ENCODE peak calls at places on chromosome 17, in eight cellular contexts. T is fibroblast of pulmonary artery, N is fibroblast of villous mesenchyme, E is cardiac muscle cell, M is heart left ventricle, R is lung, V is bronchial epithelial cell, Y is thoracic aorta. G is an unnamed sample.

GRCh38 chr17:50210249-50211225 is 9.1 kb upstream of the COL1A1 start:
- DNase-seq in T (peak), N (peak), E (peak), M (peak), R (no peak), V (peak), Y (peak), G (peak)

GRCh38 chr17:80225230-80225629 is 5.0 kb downstream of the SLC26A11 start:
- DNase-seq in T (no peak), N (no peak), E (no peak), M (no peak), R (no peak), V (no peak), Y (no peak), G (no peak)

GRCh38 chr17:42795465-42795864 is 3.0 kb downstream of the COA3 start:
- DNase-seq in T (no peak), N (no peak), E (no peak), M (no peak), R (no peak), V (no peak), Y (no peak), G (no peak)

GRCh38 chr17:20775331-20775730 is 195.8 kb downstream of the CDRT15L2 start:
- DNase-seq in T (no peak), N (no peak), E (no peak), M (no peak), R (no peak), V (no peak), Y (no peak), G (no peak)

GRCh38 chr17:21674242-21674731 is 18.0 kb upstream of the KCNJ18 start:
- DNase-seq in T (no peak), N (no peak), E (no peak), M (no peak), R (no peak), V (no peak), Y (no peak), G (no peak)

GRCh38 chr17:49779730-49780220 is 8.7 kb upstream of the KAT7 start:
- DNase-seq in T (peak), N (peak), E (peak), M (no peak), R (no peak), V (peak), Y (no peak), G (peak)

GRCh38 chr17:77718669-77718961 is 239.9 kb upstream of the TNRC6C start:
- DNase-seq in T (no peak), N (no peak), E (no peak), M (no peak), R (no peak), V (no peak), Y (no peak), G (no peak)

GRCh38 chr17:82923366-82924113 is 83.7 kb upstream of the ZNF750 start:
- DNase-seq in T (no peak), N (no peak), E (no peak), M (peak), R (no peak), V (no peak), Y (no peak), G (no peak)

GRCh38 chr17:69141802-69142472 is at the start of gene ABCA6:
- DNase-seq in T (peak), N (peak), E (no peak), M (no peak), R (no peak), V (peak), Y (no peak), G (peak)

GRCh38 chr17:46820592-46821450 is 2.3 kb upstream of the WNT3 start:
- DNase-seq in T (no peak), N (no peak), E (no peak), M (no peak), R (no peak), V (no peak), Y (no peak), G (no peak)

GRCh38 chr17:77783991-77784820 is 174.3 kb upstream of the TNRC6C start:
- DNase-seq in T (no peak), N (no peak), E (no peak), M (no peak), R (no peak), V (no peak), Y (no peak), G (no peak)

GRCh38 chr17:68600123-68600880 is 865 bp downstream of the FAM20A start:
- DNase-seq in T (no peak), N (no peak), E (peak), M (peak), R (peak), V (no peak), Y (no peak), G (no peak)

GRCh38 chr17:65194670-65195334 is 57.6 kb downstream of the RGS9 start:
- DNase-seq in T (peak), N (no peak), E (peak), M (no peak), R (no peak), V (no peak), Y (no peak), G (no peak)

GRCh38 chr17:58329808-58330543 is 1.4 kb upstream of the TSPOAP1 start:
- DNase-seq in T (no peak), N (no peak), E (no peak), M (no peak), R (no peak), V (no peak), Y (no peak), G (no peak)

GRCh38 chr17:15966183-15966878 is 21.4 kb downstream of the ADORA2B start:
- DNase-seq in T (no peak), N (peak), E (peak), M (no peak), R (peak), V (peak), Y (no peak), G (peak)

GRCh38 chr17:3594056-3594810 is 15.0 kb downstream of the TRPV1 start:
- DNase-seq in T (peak), N (peak), E (peak), M (peak), R (no peak), V (peak), Y (no peak), G (peak)

GRCh38 chr17:2468270-2468669 is 43.4 kb downstream of the METTL16 start:
- DNase-seq in T (peak), N (no peak), E (no peak), M (no peak), R (no peak), V (no peak), Y (no peak), G (peak)

GRCh38 chr17:39757931-39758873 is 20.5 kb downstream of the GRB7 start:
- DNase-seq in T (no peak), N (no peak), E (no peak), M (no peak), R (no peak), V (no peak), Y (no peak), G (no peak)

GRCh38 chr17:44210342-44211192 is 8.9 kb downstream of the UBTF start:
- DNase-seq in T (peak), N (peak), E (peak), M (peak), R (peak), V (peak), Y (peak), G (peak)

GRCh38 chr17:33260638-33261037 is 32.5 kb downstream of the ASIC2 start:
- DNase-seq in T (no peak), N (no peak), E (no peak), M (no peak), R (no peak), V (no peak), Y (no peak), G (no peak)
- H3K4me3 ChIP-seq in T (no peak), N (no peak), E (no peak), M (no peak), R (no peak), V (no peak), Y (no peak), G (no peak)

DNA sequence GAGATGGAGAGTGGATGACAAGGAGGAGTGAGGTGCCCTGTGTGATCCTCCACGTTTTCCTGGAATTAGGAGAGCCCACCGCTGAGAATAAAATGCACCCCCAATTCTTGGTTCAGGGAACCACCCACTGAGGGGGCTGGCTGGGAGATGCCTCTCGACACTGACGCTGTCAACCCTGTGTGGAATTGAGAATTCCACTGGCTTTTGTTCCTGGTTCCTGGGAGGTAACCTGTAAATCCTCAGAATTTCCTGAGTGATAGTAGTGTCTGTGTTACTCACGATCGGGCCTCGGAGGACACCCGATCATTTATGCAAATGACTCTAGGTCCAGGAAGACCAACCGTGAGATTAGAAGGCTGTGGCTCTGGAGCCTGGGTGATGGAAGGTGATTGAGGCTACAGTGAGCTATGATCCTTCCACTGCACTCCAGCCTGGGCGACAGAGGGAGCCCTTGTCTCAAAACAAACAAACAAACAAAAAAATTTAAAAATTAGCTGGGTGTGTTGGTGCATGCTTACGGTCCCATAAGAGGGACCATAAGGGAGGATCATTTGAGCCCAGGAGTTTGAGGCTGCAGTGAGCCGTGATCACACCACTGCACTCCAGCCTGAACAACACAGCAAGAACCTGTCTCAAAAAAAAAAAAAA is 11.7 kb upstream of the PRPSAP1 start:
- DNase-seq in T (peak), N (peak), E (no peak), M (no peak), R (no peak), V (no peak), Y (no peak), G (peak)
- TF ChIP-seq CTCF in T (peak), N (peak), E (peak), M (peak), R (peak), V (peak), Y (no peak), G (peak)

DNA sequence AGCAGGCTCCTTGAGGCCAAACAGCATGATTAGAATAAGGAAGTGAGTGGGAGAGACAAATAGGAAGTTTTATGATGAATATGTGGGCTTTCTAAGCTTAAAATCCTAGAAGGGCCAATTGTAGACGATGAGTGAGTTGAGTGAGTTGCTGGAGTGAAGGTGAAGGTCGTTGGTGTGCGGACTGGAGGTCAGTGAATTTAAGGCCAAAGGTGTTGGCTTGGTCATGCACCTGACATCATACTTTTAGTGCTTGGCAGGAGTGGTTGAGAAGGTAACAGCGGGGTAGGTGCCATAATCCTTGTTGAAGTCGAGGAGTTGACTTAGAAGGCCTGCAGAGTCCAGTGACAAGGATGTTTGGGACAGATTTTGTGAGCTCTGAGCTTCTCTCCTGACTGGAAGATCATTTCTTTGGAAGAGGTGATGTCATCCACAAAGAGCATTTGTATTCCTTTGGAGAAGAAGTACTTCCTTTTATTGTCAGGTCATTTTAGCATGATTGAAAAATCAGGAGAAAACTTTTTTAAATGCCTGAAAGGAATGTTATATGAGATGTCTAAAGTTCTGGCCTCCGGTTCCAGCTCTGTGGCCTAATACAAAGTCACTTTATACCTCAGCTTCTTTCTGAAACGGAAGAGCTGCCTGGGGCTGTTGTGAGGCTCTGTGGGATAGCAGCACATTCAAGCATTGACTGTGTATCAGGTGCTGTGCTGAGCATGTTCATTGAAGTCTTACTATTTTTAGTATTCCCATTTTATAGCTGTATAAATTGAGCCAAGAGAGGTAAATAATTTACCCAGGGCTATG is 53.6 kb upstream of the TBX2 start:
- DNase-seq in T (no peak), N (no peak), E (no peak), M (no peak), R (no peak), V (no peak), Y (no peak), G (no peak)
- H3K4me3 ChIP-seq in T (no peak), N (no peak), E (no peak), M (no peak), R (no peak), V (no peak), Y (no peak), G (no peak)

DNA sequence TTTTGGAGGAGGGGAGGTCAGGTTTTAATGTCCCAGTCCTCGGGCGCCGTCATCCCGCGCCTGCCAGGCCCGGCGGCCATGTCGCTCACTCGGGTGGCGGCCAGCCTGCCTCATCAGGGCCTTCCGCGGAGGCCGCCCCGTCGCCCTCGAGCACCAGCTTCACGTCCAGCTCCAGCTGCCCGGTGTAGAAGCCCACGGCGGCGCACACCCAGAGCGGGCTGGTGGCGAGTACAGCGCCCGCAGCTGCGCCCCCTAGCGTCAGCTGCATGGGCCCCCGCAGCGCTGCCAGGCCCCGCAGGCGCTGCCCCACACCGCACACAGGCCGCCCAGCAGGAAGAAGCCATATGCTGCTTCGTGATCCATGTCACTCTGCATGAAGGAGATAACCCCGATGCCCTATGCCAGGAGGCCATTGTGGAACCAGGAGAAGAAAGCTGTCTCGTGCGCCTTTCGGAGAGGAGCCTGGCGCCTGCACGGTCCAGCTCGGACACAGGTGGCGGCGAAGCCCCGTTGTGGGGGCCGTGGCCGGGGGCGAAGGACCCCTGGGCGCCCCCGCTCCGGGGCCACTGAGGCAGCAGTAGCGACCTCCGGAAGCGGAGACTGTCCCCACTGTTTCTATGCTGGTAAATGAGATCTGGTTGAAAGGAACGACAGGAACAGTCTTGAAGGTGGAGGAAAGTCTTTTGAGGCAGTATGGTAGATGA is 9.6 kb downstream of the AP2B1 start:
- DNase-seq in T (no peak), N (no peak), E (no peak), M (no peak), R (no peak), V (no peak), Y (no peak), G (no peak)
- TF ChIP-seq CTCF in T (no peak), N (peak), E (no peak), M (no peak), R (no peak), V (peak), Y (no peak), G (no peak)

DNA sequence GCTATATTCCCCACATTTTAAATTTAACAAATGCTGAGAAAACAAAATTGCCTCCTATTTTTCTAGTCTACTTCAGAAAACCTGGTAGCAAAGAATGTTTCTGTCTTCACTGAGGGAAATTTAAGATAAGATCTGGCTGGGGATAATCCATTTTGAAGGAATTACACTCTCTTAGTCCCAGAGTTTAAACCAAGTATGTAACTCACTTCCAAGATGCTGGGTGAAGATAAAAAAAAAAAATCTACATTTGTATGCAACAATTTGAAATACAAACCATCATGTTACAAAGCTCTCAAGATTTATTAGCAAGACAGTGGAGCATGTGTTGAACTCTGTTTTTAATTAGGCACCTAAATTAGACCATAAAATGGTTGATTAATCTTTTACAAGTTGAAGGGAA is 5.7 kb downstream of the HS3ST3B1 start:
- DNase-seq in T (no peak), N (no peak), E (no peak), M (no peak), R (no peak), V (no peak), Y (no peak), G (no peak)
- H3K4me3 ChIP-seq in T (no peak), N (no peak), E (no peak), M (no peak), R (no peak), V (no peak), Y (no peak), G (no peak)

GRCh38 chr17:57106107-57106835 is 21.2 kb downstream of the AKAP1 start:
- DNase-seq in T (no peak), N (no peak), E (no peak), M (no peak), R (no peak), V (no peak), Y (no peak), G (no peak)

GRCh38 chr17:57108656-57109392 is 23.8 kb downstream of the AKAP1 start:
- DNase-seq in T (no peak), N (no peak), E (no peak), M (no peak), R (no peak), V (no peak), Y (peak), G (no peak)

GRCh38 chr17:57107498-57108101 is 22.6 kb downstream of the AKAP1 start:
- DNase-seq in T (no peak), N (peak), E (peak), M (no peak), R (peak), V (peak), Y (no peak), G (no peak)

GRCh38 chr17:57104461-57105175 is 19.6 kb downstream of the AKAP1 start:
- DNase-seq in T (no peak), N (peak), E (no peak), M (no peak), R (no peak), V (peak), Y (no peak), G (no peak)

GRCh38 chr17:57106836-57107497 is 21.9 kb downstream of the AKAP1 start:
- DNase-seq in T (no peak), N (no peak), E (no peak), M (no peak), R (no peak), V (no peak), Y (no peak), G (no peak)
- TF ChIP-seq CTCF in T (no peak), N (no peak), E (no peak), M (no peak), R (no peak), V (no peak), Y (no peak), G (no peak)

DNA sequence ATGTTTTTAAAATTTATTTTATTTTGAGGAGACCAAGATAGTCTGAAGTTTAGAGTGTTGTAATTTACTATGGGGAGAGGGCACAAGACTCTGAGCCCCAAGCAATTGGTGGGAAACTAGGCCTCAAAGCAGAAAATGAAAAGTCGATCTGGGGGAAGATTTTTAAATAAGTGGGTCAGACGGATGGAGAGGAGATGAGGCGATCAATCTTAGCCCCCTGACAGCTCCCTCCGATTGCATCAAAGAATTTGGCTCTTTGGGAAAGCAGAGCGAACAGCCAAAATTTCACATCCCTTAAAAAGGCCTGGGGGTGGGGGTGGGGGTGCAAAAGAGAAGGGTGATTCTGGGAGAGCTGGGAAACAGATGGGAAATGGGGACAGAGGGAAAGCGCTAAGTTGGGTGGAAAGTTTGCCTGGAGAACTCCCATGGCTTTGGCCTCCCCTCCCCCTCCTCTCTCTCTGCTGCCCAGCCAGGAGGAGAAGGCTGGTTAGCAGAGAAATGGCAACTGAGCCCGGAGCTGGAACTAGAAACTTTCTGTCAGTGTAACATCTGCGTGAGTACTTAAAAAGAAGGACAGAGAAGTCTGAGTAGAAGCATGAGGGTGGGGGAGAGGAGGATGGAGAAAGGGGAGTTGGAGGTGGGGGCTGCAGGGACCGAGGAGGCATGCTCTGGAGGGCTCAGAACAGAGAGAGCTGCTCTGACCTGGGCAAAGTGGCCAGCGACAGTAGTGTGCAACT is 1.4 kb upstream of the HOXB2 start:
- DNase-seq in T (no peak), N (peak), E (peak), M (peak), R (no peak), V (no peak), Y (no peak), G (peak)
- H3K4me3 ChIP-seq in T (peak), N (peak), E (peak), M (peak), R (no peak), V (no peak), Y (peak), G (peak)

GRCh38 chr17:81910840-81911276 is 341 bp downstream of the PCYT2 start:
- DNase-seq in T (no peak), N (no peak), E (peak), M (no peak), R (no peak), V (no peak), Y (no peak), G (no peak)

GRCh38 chr17:81912441-81913309 is 1.5 kb upstream of the PCYT2 start:
- DNase-seq in T (no peak), N (no peak), E (no peak), M (no peak), R (no peak), V (peak), Y (no peak), G (no peak)

GRCh38 chr17:81911969-81912368 is 770 bp upstream of the PCYT2 start:
- DNase-seq in T (no peak), N (no peak), E (no peak), M (no peak), R (no peak), V (no peak), Y (no peak), G (no peak)

GRCh38 chr17:81909966-81910839 is 996 bp downstream of the PCYT2 start:
- DNase-seq in T (no peak), N (no peak), E (peak), M (no peak), R (no peak), V (no peak), Y (no peak), G (no peak)

GRCh38 chr17:81911277-81911961 is at the start of gene PCYT2:
- DNase-seq in T (peak), N (peak), E (peak), M (peak), R (peak), V (peak), Y (peak), G (peak)
- TF ChIP-seq CTCF in T (no peak), N (no peak), E (no peak), M (no peak), R (no peak), V (peak), Y (no peak), G (no peak)

GRCh38 chr17:35241520-35241919 is 1.4 kb upstream of the SLFN5 start:
- DNase-seq in T (no peak), N (no peak), E (no peak), M (no peak), R (no peak), V (no peak), Y (no peak), G (no peak)
- H3K4me3 ChIP-seq in T (peak), N (peak), E (peak), M (peak), R (peak), V (peak), Y (peak), G (no peak)

G was measured in cardiac fibroblast.